ENCODE peak calls at places on chromosome 13, in seven cellular contexts. H is COR-L47; E is RWPE1; X is stimulated activated CD4-positive, alpha-beta T cell treated with anti-CD3 and anti-CD28 coated beads, Interleukin-1b, Interleukin-23, amount 100 ng/mL, for 48 hours; R is left ventricle myocardium inferior; S is cardiac muscle cell; C is activated naive CD8-positive, alpha-beta T cell treated with anti-CD3 and anti-CD28 coated beads, Interleukin-2, amount 50 U/mL, for 24 hours. F is an unnamed sample.

GRCh38 chr13:113158946-113159345 is 498 bp downstream of the PROZ start:
- DNase-seq in H (no peak), E (no peak), X (no peak), R (no peak), S (no peak), C (no peak), F (no peak)

GRCh38 chr13:114115796-114116195 is 16.6 kb downstream of the RASA3 start:
- DNase-seq in H (no peak), E (no peak), X (no peak), R (no peak), S (no peak), C (peak), F (no peak)

GRCh38 chr13:114266241-114266640 is 15.2 kb upstream of the UPF3A start:
- DNase-seq in H (no peak), E (no peak), X (no peak), R (no peak), S (no peak), C (no peak), F (no peak)

GRCh38 chr13:110108348-110109139 is 198.4 kb downstream of the COL4A1 start:
- DNase-seq in H (peak), E (peak), X (no peak), R (peak), S (peak), C (no peak), F (peak)

GRCh38 chr13:110415669-110416068 is 108.6 kb downstream of the COL4A2 start:
- DNase-seq in H (peak), E (peak), X (peak), R (no peak), S (no peak), C (peak), F (no peak)

GRCh38 chr13:40688781-40689180 is 22.3 kb upstream of the FOXO1 start:
- DNase-seq in H (no peak), E (no peak), X (no peak), R (no peak), S (no peak), C (no peak), F (no peak)

GRCh38 chr13:69817333-69817732 is 290.3 kb upstream of the ATXN8OS start:
- DNase-seq in H (no peak), E (no peak), X (no peak), R (no peak), S (no peak), C (no peak), F (no peak)

GRCh38 chr13:25018729-25019115 is 77.2 kb upstream of the PABPC3 start:
- DNase-seq in H (peak), E (no peak), X (peak), R (no peak), S (no peak), C (no peak), F (no peak)